ENCODE peak calls at places on chromosomes 13 and 19, in four cellular contexts. One of them, this sample, is unnamed.

GRCh38 chr19:7346488-7346971 is 2.2 kb upstream of the ARHGEF18 start:
- DNase-seq in GM12878: no peak
- DNase-seq in K562: no peak
- DNase-seq in HepG2: peak; percentile 15
- DNase-seq in this sample: no peak

GRCh38 chr13:111474136-111475002 is 153.9 kb downstream of the TEX29 start:
- DNase-seq in GM12878: no peak
- DNase-seq in K562: peak; percentile 17
- DNase-seq in HepG2: peak; percentile 18
- DNase-seq in this sample: no peak

GRCh38 chr13:107205318-107206112 is 637.6 kb upstream of the ARGLU1 start:
- DNase-seq in GM12878: no peak
- DNase-seq in K562: peak; percentile 64
- DNase-seq in HepG2: peak; percentile 31
- DNase-seq in this sample: peak; percentile 80

GRCh38 chr13:110811751-110812110 is 98.2 kb downstream of the ING1 start:
- DNase-seq in GM12878: no peak
- DNase-seq in K562: no peak
- DNase-seq in HepG2: no peak
- DNase-seq in this sample: no peak

GRCh38 chr19:39405930-39406655 is 554 bp upstream of the ZFP36 start:
- DNase-seq in GM12878: no peak
- DNase-seq in K562: no peak
- DNase-seq in HepG2: no peak
- DNase-seq in this sample: peak; percentile 78

GRCh38 chr19:1629256-1629808 is 23.1 kb downstream of the TCF3 start:
- DNase-seq in GM12878: no peak
- DNase-seq in K562: no peak
- DNase-seq in HepG2: no peak
- DNase-seq in this sample: no peak

GRCh38 chr19:14413765-14414171 is 5.4 kb downstream of the DDX39A start:
- DNase-seq in GM12878: no peak
- DNase-seq in K562: no peak
- DNase-seq in HepG2: no peak
- DNase-seq in this sample: no peak

GRCh38 chr13:27619711-27620376 is 485 bp downstream of the LNX2 start:
- DNase-seq in GM12878: no peak
- DNase-seq in K562: no peak
- DNase-seq in HepG2: peak; percentile 7
- DNase-seq in this sample: no peak

GRCh38 chr13:46232281-46232680 is 20.6 kb downstream of the LRRC63 start:
- DNase-seq in GM12878: no peak
- DNase-seq in K562: no peak
- DNase-seq in HepG2: no peak
- DNase-seq in this sample: no peak

GRCh38 chr19:45137179-45137761 is 23.5 kb downstream of the NKPD1 start:
- DNase-seq in GM12878: peak; percentile 93
- DNase-seq in K562: no peak
- DNase-seq in HepG2: no peak
- DNase-seq in this sample: no peak

GRCh38 chr13:30898721-30899188 is 7.3 kb upstream of the MEDAG start:
- DNase-seq in GM12878: no peak
- DNase-seq in K562: no peak
- DNase-seq in HepG2: peak; percentile 72
- DNase-seq in this sample: no peak

GRCh38 chr19:17385878-17386611 is 8.0 kb downstream of the CCDC194 start:
- DNase-seq in GM12878: no peak
- DNase-seq in K562: peak; percentile 78
- DNase-seq in HepG2: peak; percentile 41
- DNase-seq in this sample: peak; percentile 89

GRCh38 chr19:9461938-9462337 is 26.6 kb upstream of the ZNF266 start:
- DNase-seq in GM12878: no peak
- DNase-seq in K562: no peak
- DNase-seq in HepG2: no peak
- DNase-seq in this sample: no peak

GRCh38 chr13:30831515-30831914 is 74.6 kb upstream of the MEDAG start:
- DNase-seq in GM12878: no peak
- DNase-seq in K562: no peak
- DNase-seq in HepG2: peak; percentile 77
- DNase-seq in this sample: no peak

GRCh38 chr19:29507081-29507860 is 18.5 kb upstream of the VSTM2B start:
- DNase-seq in GM12878: no peak
- DNase-seq in K562: no peak
- DNase-seq in HepG2: no peak
- DNase-seq in this sample: no peak

GRCh38 chr13:98454389-98454881 is 122.5 kb downstream of the STK24 start:
- DNase-seq in GM12878: no peak
- DNase-seq in K562: no peak
- DNase-seq in HepG2: peak; percentile 41
- DNase-seq in this sample: no peak

GRCh38 chr19:48218964-48219363 is 36.7 kb downstream of the CARD8 start:
- DNase-seq in GM12878: no peak
- DNase-seq in K562: no peak
- DNase-seq in HepG2: no peak
- DNase-seq in this sample: no peak

GRCh38 chr19:455851-456546 is 4.8 kb downstream of the SHC2 start:
- DNase-seq in GM12878: no peak
- DNase-seq in K562: no peak
- DNase-seq in HepG2: no peak
- DNase-seq in this sample: no peak

GRCh38 chr19:19540707-19541515 is 2.8 kb downstream of the CILP2 start:
- DNase-seq in GM12878: no peak
- DNase-seq in K562: peak; percentile 94
- DNase-seq in HepG2: no peak
- DNase-seq in this sample: peak; percentile 98

GRCh38 chr13:42644841-42645240 is 70.9 kb downstream of the TNFSF11 start:
- DNase-seq in GM12878: no peak
- DNase-seq in K562: no peak
- DNase-seq in HepG2: no peak
- DNase-seq in this sample: no peak

GRCh38 chr13:33727356-33728083 is 90.4 kb upstream of the RFC3 start:
- DNase-seq in GM12878: no peak
- DNase-seq in K562: no peak
- DNase-seq in HepG2: no peak
- DNase-seq in this sample: no peak

GRCh38 chr19:7428651-7429113 is 60.2 kb downstream of the PEX11G start:
- DNase-seq in GM12878: no peak
- DNase-seq in K562: no peak
- DNase-seq in HepG2: no peak
- DNase-seq in this sample: no peak

GRCh38 chr13:73158851-73159250 is 100.0 kb downstream of the KLF5 start:
- DNase-seq in GM12878: no peak
- DNase-seq in K562: no peak
- DNase-seq in HepG2: no peak
- DNase-seq in this sample: no peak

GRCh38 chr19:14556662-14557188 is 15.1 kb downstream of the NDUFB7 start:
- DNase-seq in GM12878: no peak
- DNase-seq in K562: peak; percentile 83
- DNase-seq in HepG2: peak; percentile 61
- DNase-seq in this sample: peak; percentile 90

GRCh38 chr19:32902448-32902847 is 32.9 kb upstream of the SLC7A9 start:
- DNase-seq in GM12878: no peak
- DNase-seq in K562: no peak
- DNase-seq in HepG2: no peak
- DNase-seq in this sample: peak; percentile 38

GRCh38 chr13:106183410-106184128 is 351.9 kb downstream of the EFNB2 start:
- DNase-seq in GM12878: no peak
- DNase-seq in K562: no peak
- DNase-seq in HepG2: no peak
- DNase-seq in this sample: no peak

GRCh38 chr13:106187092-106187491 is 348.4 kb downstream of the EFNB2 start:
- DNase-seq in GM12878: no peak
- DNase-seq in K562: no peak
- DNase-seq in HepG2: no peak
- DNase-seq in this sample: no peak

GRCh38 chr13:106184778-106185177 is 350.7 kb downstream of the EFNB2 start:
- DNase-seq in GM12878: no peak
- DNase-seq in K562: no peak
- DNase-seq in HepG2: no peak
- DNase-seq in this sample: no peak

GRCh38 chr13:106187501-106187900 is 348.0 kb downstream of the EFNB2 start:
- DNase-seq in GM12878: no peak
- DNase-seq in K562: no peak
- DNase-seq in HepG2: no peak
- DNase-seq in this sample: no peak

GRCh38 chr13:106186366-106187030 is 349.0 kb downstream of the EFNB2 start:
- DNase-seq in GM12878: no peak
- DNase-seq in K562: no peak
- DNase-seq in HepG2: no peak
- DNase-seq in this sample: no peak
- TF ChIP-seq CREB1 in GM12878: no peak
- TF ChIP-seq CREB1 in K562: no peak
- TF ChIP-seq CREB1 in HepG2: no peak
- TF ChIP-seq CREB1 in this sample: no peak

GRCh38 chr13:102597029-102598015 is 536 bp downstream of the TPP2 start:
- DNase-seq in GM12878: no peak
- DNase-seq in K562: peak; percentile 18
- DNase-seq in HepG2: no peak
- DNase-seq in this sample: no peak

GRCh38 chr13:102598061-102598460 is 1.3 kb downstream of the TPP2 start:
- DNase-seq in GM12878: no peak
- DNase-seq in K562: no peak
- DNase-seq in HepG2: no peak
- DNase-seq in this sample: no peak

GRCh38 chr13:102596147-102597028 is at the start of gene TPP2:
- DNase-seq in GM12878: peak; percentile 90
- DNase-seq in K562: peak; percentile 99
- DNase-seq in HepG2: peak; percentile 94
- DNase-seq in this sample: peak; percentile 99

GRCh38 chr13:102599451-102600012 is 2.7 kb downstream of the TPP2 start:
- DNase-seq in GM12878: no peak
- DNase-seq in K562: no peak
- DNase-seq in HepG2: no peak
- DNase-seq in this sample: no peak
- TF ChIP-seq CBFB in GM12878: no peak
- TF ChIP-seq CBFB in K562: no peak
- TF ChIP-seq CBFB in HepG2: no peak
- TF ChIP-seq CBFB in this sample: no peak

DNA sequence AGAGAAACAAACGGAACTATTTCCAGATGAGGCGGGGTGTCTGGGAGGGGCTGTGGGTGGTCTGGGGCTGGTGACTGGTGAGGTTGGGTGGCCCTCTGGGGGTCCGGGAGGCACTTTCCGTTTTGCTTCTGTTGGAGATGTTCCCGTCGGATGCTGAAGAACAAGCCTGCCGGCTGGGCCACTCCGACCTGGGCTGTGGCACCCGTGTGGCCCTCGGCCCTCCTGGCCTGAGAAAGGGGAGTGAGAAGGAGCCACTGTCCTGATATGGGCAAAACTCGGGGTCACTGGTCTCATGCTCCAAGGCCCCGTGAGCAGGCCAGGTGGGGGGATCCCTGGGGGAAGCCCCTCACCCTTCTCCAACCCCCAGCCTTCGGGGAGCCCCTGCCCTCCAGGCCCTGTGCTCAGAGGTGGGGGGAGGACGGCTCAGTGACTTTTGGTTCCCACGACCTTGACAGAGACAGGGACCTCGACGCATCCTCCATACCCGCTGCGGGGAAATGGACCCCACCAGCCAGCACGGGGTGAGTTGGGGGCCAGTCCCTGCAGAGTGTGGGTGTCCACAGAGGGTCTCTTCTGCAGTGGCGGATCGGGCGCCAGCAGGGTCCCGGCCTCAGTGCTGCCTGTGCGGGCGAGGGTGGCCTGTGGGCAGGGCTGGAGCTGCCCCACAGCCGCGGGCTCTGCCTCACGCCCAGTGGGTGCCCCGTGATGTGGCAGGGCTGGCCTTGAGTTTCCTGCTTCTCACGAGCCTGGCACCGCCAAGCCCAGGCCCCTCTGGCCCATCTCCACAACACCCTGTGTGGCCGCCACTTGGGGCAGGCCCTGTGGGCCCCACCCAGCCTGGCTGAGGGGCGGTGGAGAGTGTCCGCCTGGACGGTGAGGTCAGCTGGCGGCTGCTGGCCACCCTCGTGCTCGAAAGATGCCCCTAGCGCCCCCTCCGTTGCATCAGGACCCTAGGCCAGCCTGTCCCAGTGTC is 4.4 kb upstream of the TBXA2R start:
- DNase-seq in GM12878: no peak
- DNase-seq in K562: no peak
- DNase-seq in HepG2: no peak
- DNase-seq in this sample: no peak
- TF ChIP-seq CREB1 in GM12878: no peak
- TF ChIP-seq CREB1 in K562: no peak
- TF ChIP-seq CREB1 in HepG2: no peak
- TF ChIP-seq CREB1 in this sample: no peak

DNA sequence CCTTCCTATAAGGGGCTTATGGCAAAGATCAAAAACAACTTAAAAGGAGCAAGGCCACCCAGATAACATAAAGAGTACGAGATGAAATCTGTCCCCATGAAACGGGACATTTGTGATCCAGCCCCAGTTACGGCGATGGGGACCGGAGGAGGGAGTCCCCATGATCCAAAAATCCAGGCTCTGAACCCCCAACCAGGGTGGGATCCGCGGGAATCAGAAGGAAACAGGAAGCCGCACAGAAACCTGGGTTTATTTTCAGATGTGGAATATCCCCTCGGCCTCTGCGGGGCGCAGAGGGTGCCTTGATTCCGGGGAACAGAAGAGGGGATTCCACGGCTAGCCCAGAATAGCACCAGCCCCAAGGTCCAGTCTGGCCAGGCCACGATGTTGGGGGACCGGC is 5.0 kb downstream of the PTPRS start:
- DNase-seq in GM12878: no peak
- DNase-seq in K562: no peak
- DNase-seq in HepG2: no peak
- DNase-seq in this sample: no peak
- TF ChIP-seq CBFB in GM12878: no peak
- TF ChIP-seq CBFB in K562: no peak
- TF ChIP-seq CBFB in HepG2: no peak
- TF ChIP-seq CBFB in this sample: no peak

GRCh38 chr13:96141032-96141431 is 51.1 kb downstream of the HS6ST3 start:
- DNase-seq in GM12878: no peak
- DNase-seq in K562: no peak
- DNase-seq in HepG2: peak; percentile 20
- DNase-seq in this sample: no peak
- TF ChIP-seq CREB1 in GM12878: no peak
- TF ChIP-seq CREB1 in K562: no peak
- TF ChIP-seq CREB1 in HepG2: no peak
- TF ChIP-seq CREB1 in this sample: no peak

DNA sequence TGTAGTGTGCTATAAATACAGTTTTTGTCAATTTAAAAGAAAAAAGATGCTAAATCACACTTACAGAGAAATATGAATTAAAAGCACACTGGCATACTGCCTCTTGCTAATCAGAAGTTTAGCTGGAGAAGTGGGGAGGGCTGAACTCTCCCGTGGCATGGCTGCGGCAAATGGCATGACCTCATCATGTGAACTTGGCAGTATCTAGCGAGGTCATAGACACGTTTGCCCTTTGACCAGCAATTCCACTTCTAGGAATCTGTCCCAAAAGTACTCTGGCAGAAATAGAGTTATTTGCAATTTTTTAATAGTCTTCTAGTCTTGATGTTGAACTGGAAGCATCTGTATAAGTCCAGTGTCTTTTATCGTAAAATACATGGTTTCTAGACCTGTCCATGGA is 42.0 kb upstream of the MCF2L start:
- DNase-seq in GM12878: no peak
- DNase-seq in K562: no peak
- DNase-seq in HepG2: no peak
- DNase-seq in this sample: no peak
- TF ChIP-seq CBFB in GM12878: no peak
- TF ChIP-seq CBFB in K562: no peak
- TF ChIP-seq CBFB in HepG2: no peak
- TF ChIP-seq CBFB in this sample: no peak

This sample was measured in WTC11.